ENCODE peak calls at places on chromosomes 4 and X, in five cellular contexts. O, Z, Q, R and D are unnamed samples.

GRCh38 chrX:108090474-108091265 is 672 bp downstream of the PSMD10 start:
- DNase-seq in O (no peak), R (no peak), Q (peak), Z (no peak), D (no peak)

GRCh38 chrX:50107470-50107869 is 93.3 kb downstream of the AKAP4 start:
- DNase-seq in Z (no peak), O (no peak), R (no peak), Q (peak), D (no peak)

GRCh38 chrX:149527705-149528104 is 13.1 kb upstream of the EOLA1 start:
- DNase-seq in Z (no peak), O (no peak), R (no peak), Q (peak), D (no peak)

GRCh38 chr4:121675715-121676114 is 21.1 kb downstream of the ANXA5 start:
- DNase-seq in Q (peak), O (no peak), Z (no peak), R (no peak), D (no peak)

GRCh38 chr4:154004028-154004427 is 215.1 kb upstream of the SFRP2 start:
- DNase-seq in Q (peak), Z (no peak), O (peak), R (no peak), D (no peak)

GRCh38 chr4:156528216-156528615 is 443.4 kb downstream of the PDGFC start:
- DNase-seq in R (no peak), O (no peak), Z (no peak), Q (no peak), D (no peak)

GRCh38 chr4:38639245-38639644 is 24.8 kb upstream of the KLF3 start:
- DNase-seq in R (no peak), O (no peak), Z (no peak), Q (no peak), D (no peak)

GRCh38 chr4:123701046-123701445 is 304.5 kb downstream of the SPRY1 start:
- DNase-seq in Q (peak), O (no peak), Z (no peak), R (no peak), D (no peak)

GRCh38 chr4:47662975-47663374 is 174.9 kb downstream of the CORIN start:
- DNase-seq in R (peak), Q (no peak), O (no peak), Z (no peak), D (no peak)

GRCh38 chr4:145545538-145546224 is 64.0 kb downstream of the SMAD1 start:
- DNase-seq in Z (no peak), O (peak), Q (peak), R (peak), D (no peak)

GRCh38 chr4:24971192-24971591 is 58.4 kb upstream of the CCDC149 start:
- DNase-seq in Z (no peak), Q (no peak), R (peak), O (no peak), D (no peak)

GRCh38 chrX:154411322-154411980 is at the start of gene TAFAZZIN:
- DNase-seq in Z (peak), O (no peak), R (peak), Q (peak), D (peak)

GRCh38 chr4:82792912-82793649 is 5.5 kb downstream of the SCD5 start:
- DNase-seq in Z (no peak), O (no peak), R (no peak), Q (no peak), D (no peak)

GRCh38 chrX:36974896-36975295 is 33.3 kb upstream of the FAM47C start:
- DNase-seq in R (no peak), Q (no peak), Z (no peak), O (no peak), D (no peak)

GRCh38 chr4:3791910-3792542 is 25.8 kb downstream of the ADRA2C start:
- DNase-seq in Q (no peak), O (no peak), Z (peak), R (peak), D (peak)

GRCh38 chr4:40747436-40747835 is 2.3 kb upstream of the NSUN7 start:
- DNase-seq in O (no peak), Z (no peak), Q (no peak), R (no peak), D (no peak)

GRCh38 chrX:20971250-20971649 is 403.0 kb upstream of the CNKSR2 start:
- DNase-seq in Q (peak), R (no peak), O (no peak), Z (no peak), D (no peak)

GRCh38 chr4:139817657-139818452 is 152.2 kb downstream of the MGST2 start:
- DNase-seq in Q (no peak), R (no peak), Z (no peak), O (no peak), D (no peak)

GRCh38 chrX:1576201-1577101 is 15.0 kb upstream of the AKAP17A start:
- DNase-seq in Z (no peak), R (no peak), Q (no peak), O (no peak), D (no peak)

DNA sequence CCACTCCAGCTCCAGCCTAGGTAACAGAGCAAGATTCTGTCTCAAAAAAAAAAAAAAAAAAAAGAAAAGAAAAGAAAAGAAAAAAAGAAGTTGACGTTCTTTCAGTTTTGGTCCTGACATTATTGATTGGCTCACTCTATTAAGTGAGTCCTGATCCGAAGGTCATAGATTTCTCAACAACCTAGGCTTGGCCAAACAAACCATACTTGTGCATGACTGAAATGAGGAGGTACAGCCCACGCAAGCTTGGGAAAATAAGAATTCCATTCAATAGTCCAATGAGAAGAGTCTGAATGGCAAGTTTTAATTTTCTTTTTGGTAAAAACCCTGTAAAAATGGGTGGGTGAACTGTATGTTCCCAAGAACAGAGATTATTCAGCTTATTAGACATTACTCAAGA is 3.2 kb upstream of the ETNPPL start:
- DNase-seq in R (no peak), Q (no peak), Z (no peak), O (no peak), D (no peak)
- TF ChIP-seq CTCF in R (no peak), Q (no peak), Z (no peak), O (no peak), D (no peak)

DNA sequence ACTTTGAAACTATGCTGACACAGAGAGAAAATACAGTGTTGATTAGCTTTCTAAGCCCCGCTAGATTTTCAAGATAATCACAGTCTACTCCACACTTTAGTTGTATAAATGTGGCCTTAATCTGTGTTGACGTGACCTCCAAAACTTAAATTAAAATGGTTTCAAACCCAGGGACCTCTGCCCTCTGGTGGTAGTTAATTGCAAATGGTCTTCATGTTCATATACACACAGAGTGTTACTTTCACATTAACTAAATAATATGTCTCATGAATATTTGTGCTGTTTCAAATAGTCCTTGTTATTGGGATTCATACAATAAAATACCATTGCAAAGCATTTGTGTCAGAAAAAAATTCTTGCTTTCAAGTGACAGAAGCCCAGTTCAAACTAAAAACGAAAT is 64.3 kb downstream of the TASL start:
- DNase-seq in Z (no peak), R (no peak), Q (no peak), O (no peak), D (no peak)
- TF ChIP-seq CTCF in Z (peak), R (peak), Q (peak), O (peak), D (peak)

DNA sequence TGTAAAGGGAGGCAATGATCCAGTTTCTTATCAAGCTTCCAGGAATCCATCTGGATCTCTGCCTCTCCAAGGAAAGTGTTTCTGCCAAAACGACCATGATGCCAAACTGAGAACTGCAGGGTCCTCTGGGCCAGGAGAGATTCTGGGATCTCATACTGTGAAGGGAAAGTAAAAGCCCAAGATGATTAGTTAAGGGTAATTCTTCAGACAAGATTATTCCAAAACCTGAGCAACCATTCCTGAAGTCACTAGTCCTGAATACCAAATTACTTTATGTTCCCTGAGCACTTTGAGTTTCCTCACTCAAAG is 42.0 kb downstream of the SRPX2 start:
- DNase-seq in O (no peak), Q (no peak), Z (no peak), R (no peak), D (no peak)
- TF ChIP-seq CTCF in O (no peak), Q (no peak), Z (no peak), R (no peak), D (peak)

DNA sequence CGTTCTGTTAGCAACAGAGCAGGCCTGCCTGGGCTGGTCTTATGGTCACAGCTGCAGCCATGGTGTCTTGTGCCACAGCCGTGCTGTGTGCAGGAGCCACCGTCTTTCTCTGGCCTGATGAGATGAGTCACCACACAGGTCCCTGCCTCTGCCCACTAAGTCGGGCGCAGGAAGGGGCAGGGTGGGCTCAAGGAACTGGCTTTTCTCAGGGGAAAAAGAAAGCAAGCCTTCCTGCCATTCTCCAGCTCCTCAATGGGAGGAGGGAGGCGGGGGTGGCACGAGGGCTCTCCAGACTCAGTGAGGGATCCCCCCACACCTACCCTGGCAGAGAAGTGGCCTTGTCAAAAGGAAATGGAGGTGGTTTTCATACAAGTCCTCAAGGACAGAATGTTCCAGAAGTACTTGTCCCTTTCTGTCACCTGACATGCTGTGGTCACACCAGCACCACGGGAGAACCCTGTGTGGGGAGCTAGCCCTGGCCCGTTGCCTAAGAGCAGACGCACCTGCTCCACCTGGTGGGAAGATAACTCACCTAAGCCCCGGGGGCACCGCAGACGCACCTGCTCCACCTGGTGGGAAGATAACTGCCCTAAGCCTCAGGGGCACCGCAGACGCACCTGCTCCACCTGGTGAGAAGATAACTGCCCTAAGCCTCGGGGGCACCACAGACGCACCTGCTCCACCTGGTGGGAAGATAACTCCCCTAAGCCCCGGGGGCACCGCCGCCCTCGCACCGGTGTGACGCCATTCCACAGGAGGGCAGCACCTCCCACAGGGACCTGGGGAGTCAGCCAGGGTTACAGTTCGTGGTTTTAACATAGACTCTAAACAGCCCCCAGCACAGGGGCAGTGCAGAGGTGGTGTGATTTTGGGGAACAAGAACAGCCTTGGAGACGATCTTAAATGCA is 18.5 kb downstream of the UVSSA start:
- DNase-seq in R (peak), O (no peak), Z (no peak), Q (no peak), D (no peak)
- TF ChIP-seq CTCF in R (peak), O (no peak), Z (peak), Q (no peak), D (no peak)